ENCODE peak calls at places on chromosomes 7 and 10, in four cellular contexts. K is fibroblast of the aortic adventitia, Q is astrocyte of the spinal cord, F is cardiac fibroblast. J is an unnamed sample.
A peak's percentile ranks its signal among the peaks of the same experiment; 100 is the strongest.

GRCh38 chr10:132248455-132249231 is 59.1 kb downstream of the STK32C start:
- DNase-seq in F (peak; percentile 17), K (peak; percentile 4), Q (no peak), J (no peak)

GRCh38 chr10:127715782-127716378 is 21.1 kb upstream of the FOXI2 start:
- DNase-seq in F (peak; percentile 16), K (peak; percentile 16), Q (peak; percentile 8), J (no peak)

GRCh38 chr7:153400735-153401593 is 641.4 kb downstream of the ACTR3B start:
- DNase-seq in Q (no peak), K (no peak), F (no peak), J (no peak)

GRCh38 chr7:133139350-133139749 is 57.5 kb upstream of the CHCHD3 start:
- DNase-seq in Q (peak; percentile 47), F (peak; percentile 62), K (peak; percentile 50), J (no peak)

GRCh38 chr7:141354251-141354650 is 197.0 kb upstream of the AGK start:
- DNase-seq in K (peak; percentile 59), F (peak; percentile 73), Q (peak; percentile 92), J (no peak)

GRCh38 chr7:21383217-21383832 is 44.6 kb upstream of the SP4 start:
- DNase-seq in K (no peak), F (no peak), Q (no peak), J (no peak)

GRCh38 chr10:110269641-110270318 is 34.9 kb downstream of the SMNDC1 start:
- DNase-seq in Q (peak; percentile 63), K (peak; percentile 38), F (peak; percentile 63), J (no peak)

GRCh38 chr7:113810108-113810748 is 108.6 kb downstream of the PPP1R3A start:
- DNase-seq in F (no peak), K (no peak), Q (peak; percentile 56), J (no peak)

GRCh38 chr10:120477006-120477722 is 20.1 kb downstream of the PLPP4 start:
- DNase-seq in Q (peak; percentile 82), F (peak; percentile 40), K (peak; percentile 84), J (no peak)

GRCh38 chr10:35707642-35708425 is 65.7 kb upstream of the FZD8 start:
- DNase-seq in Q (no peak), F (no peak), K (peak; percentile 4), J (no peak)

GRCh38 chr10:75972494-75973276 is 541.3 kb downstream of the LRMDA start:
- DNase-seq in Q (peak; percentile 66), K (peak; percentile 57), F (peak; percentile 81), J (no peak)

GRCh38 chr7:117148971-117149370 is 173.9 kb downstream of the WNT2 start:
- DNase-seq in K (no peak), Q (no peak), F (no peak), J (no peak)

GRCh38 chr7:128113839-128114238 is 82.6 kb upstream of the LRRC4 start:
- DNase-seq in F (no peak), K (no peak), Q (no peak), J (no peak)

GRCh38 chr7:23863209-23863798 is 153.3 kb downstream of the STK31 start:
- DNase-seq in K (peak; percentile 71), Q (peak; percentile 41), F (peak; percentile 39), J (no peak)

GRCh38 chr7:87784424-87784823 is 91.7 kb downstream of the SLC25A40 start:
- DNase-seq in Q (no peak), F (no peak), K (peak; percentile 8), J (no peak)
- TF ChIP-seq CTCF in Q (peak; percentile 16), F (peak; percentile 9), K (no peak), J (no peak)

DNA sequence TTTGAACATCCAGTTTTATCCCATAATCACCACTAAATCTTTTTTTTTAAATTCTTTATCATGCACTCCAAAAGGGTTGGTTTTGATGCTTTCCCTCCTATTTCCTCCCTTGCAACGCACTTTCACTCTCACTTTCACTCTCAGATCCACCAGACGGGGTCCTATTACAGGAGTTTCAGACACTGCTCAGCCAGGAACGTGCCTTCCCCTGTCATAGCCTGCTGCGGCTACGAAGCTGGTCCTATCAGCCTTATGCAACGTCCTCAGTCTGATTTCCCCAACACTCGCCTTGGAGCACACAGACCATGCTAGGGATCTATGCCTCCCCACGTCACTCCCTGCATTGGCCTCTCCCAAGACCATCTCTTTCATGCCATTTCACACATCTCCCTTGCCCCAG is 23.4 kb downstream of the ZPBP start:
- DNase-seq in Q (peak; percentile 31), K (peak; percentile 28), F (peak; percentile 22), J (no peak)
- H3K4me3 ChIP-seq in Q (peak overlapping the region; percentile 43), K (peak overlapping the region; percentile 56), F (peak overlapping the region; percentile 37), J (peak overlapping the region; percentile 57)

GRCh38 chr7:27182285-27182827 is 2.7 kb downstream of the HOXA11 start:
- DNase-seq in K (no peak), F (no peak), Q (no peak), J (no peak)
- TF ChIP-seq CTCF in K (no peak), F (no peak), Q (no peak), J (no peak)

GRCh38 chr10:24929056-24929544 is 23.3 kb downstream of the PRTFDC1 start:
- DNase-seq in F (peak; percentile 92), Q (peak; percentile 95), K (peak; percentile 94), J (no peak)
- H3K4me3 ChIP-seq in F (no peak overlapping the region), Q (no peak overlapping the region), K (no peak overlapping the region), J (no peak overlapping the region)

GRCh38 chr10:14456870-14457266 is 126.1 kb upstream of the FRMD4A start:
- DNase-seq in Q (no peak), F (no peak), K (no peak), J (no peak)

GRCh38 chr10:14456218-14456869 is 125.6 kb upstream of the FRMD4A start:
- DNase-seq in Q (no peak), F (no peak), K (no peak), J (no peak)

GRCh38 chr10:14453593-14453992 is 122.9 kb upstream of the FRMD4A start:
- DNase-seq in Q (no peak), K (no peak), F (no peak), J (no peak)

GRCh38 chr10:14451341-14451740 is 120.6 kb upstream of the FRMD4A start:
- DNase-seq in Q (no peak), F (no peak), K (peak; percentile 9), J (no peak)

GRCh38 chr10:14454629-14455028 is 123.9 kb upstream of the FRMD4A start:
- DNase-seq in F (no peak), K (no peak), Q (no peak), J (no peak)
- TF ChIP-seq CTCF in F (no peak), K (no peak), Q (no peak), J (no peak)

GRCh38 chr7:51649-52048 is 140.7 kb upstream of the FAM20C start:
- DNase-seq in F (no peak), K (no peak), Q (no peak), J (no peak)

GRCh38 chr7:55690-56248 is 136.6 kb upstream of the FAM20C start:
- DNase-seq in K (no peak), F (no peak), Q (no peak), J (no peak)

GRCh38 chr7:54615-55014 is 137.8 kb upstream of the FAM20C start:
- DNase-seq in Q (no peak), K (no peak), F (no peak), J (no peak)

GRCh38 chr7:53531-53930 is 138.8 kb upstream of the FAM20C start:
- DNase-seq in Q (no peak), F (no peak), K (no peak), J (no peak)

GRCh38 chr7:52100-52499 is 140.3 kb upstream of the FAM20C start:
- DNase-seq in K (no peak), Q (no peak), F (no peak), J (no peak)
- H3K4me3 ChIP-seq in K (no peak overlapping the region), Q (no peak overlapping the region), F (no peak overlapping the region), J (no peak overlapping the region)

DNA sequence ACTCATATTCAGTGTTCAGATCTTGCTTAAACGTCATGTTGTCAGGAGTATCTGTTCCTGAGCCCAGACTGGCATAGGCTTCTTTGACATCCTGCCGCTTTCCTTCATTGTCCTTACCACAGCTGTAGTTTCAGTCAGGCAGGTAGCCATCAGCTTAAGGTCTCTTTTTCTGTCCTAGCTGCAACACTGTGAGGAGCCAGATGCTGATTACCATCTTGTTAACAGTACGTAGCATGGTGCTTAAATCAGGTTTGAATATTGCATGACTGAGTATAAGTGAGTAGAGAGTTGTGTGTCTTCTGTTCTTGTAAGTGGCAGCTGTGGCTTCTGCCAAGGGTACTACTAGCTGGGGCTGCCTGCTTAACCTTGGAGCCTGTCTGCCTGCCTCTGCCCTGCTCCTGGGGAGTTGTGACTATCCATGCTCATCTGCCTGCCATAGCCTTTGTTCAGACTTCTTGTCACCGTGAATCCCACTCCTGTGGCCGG is 92.6 kb downstream of the MAPK8 start:
- DNase-seq in K (no peak), Q (no peak), F (no peak), J (no peak)
- TF ChIP-seq CTCF in K (no peak), Q (no peak), F (no peak), J (no peak)

GRCh38 chr7:144529269-144529926 is 125.9 kb upstream of the NOBOX start:
- DNase-seq in Q (no peak), K (no peak), F (no peak), J (no peak)

GRCh38 chr7:144534655-144535395 is 131.3 kb upstream of the NOBOX start:
- DNase-seq in K (no peak), Q (no peak), F (no peak), J (no peak)

GRCh38 chr7:144526912-144527610 is 123.6 kb upstream of the NOBOX start:
- DNase-seq in Q (no peak), F (no peak), K (no peak), J (no peak)

GRCh38 chr7:144534196-144534595 is 130.7 kb upstream of the NOBOX start:
- DNase-seq in F (peak; percentile 70), Q (no peak), K (peak; percentile 43), J (no peak)

GRCh38 chr7:144531181-144531580 is 127.7 kb upstream of the NOBOX start:
- DNase-seq in F (peak; percentile 76), Q (no peak), K (peak; percentile 54), J (no peak)
- H3K4me3 ChIP-seq in F (no peak overlapping the region), Q (no peak overlapping the region), K (no peak overlapping the region), J (no peak overlapping the region)

GRCh38 chr7:80316811-80317210 is 182.2 kb downstream of the GNAI1 start:
- DNase-seq in K (no peak), F (no peak), Q (no peak), J (no peak)
- TF ChIP-seq CTCF in K (no peak), F (no peak), Q (no peak), J (no peak)

DNA sequence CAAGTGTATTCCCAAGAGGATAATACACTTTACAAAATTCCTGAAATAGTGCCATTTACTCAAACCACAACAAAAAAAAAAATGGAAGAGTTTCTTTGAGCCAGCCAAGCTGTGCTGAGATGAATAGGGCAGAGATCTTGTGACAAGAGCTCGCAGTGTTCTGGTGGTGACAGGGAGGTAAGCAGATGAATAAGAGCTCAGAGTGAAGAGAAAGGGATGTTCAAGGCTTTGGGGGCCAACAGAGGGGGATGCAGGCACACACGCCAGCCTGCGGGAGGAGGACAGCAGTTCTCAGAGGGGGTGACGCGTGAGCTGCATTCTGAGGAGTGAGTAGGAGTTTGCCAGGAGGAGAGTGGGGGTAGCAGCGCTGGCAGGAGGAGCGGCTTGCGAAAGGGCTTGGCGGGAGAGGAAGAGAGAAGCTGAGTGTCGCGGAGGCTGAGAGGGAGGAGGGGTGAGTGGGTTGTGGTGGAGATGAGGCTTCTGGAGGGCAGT is 194.4 kb upstream of the IMMP2L start:
- DNase-seq in F (peak; percentile 93), Q (peak; percentile 46), K (peak; percentile 83), J (peak; percentile 69)
- H3K4me3 ChIP-seq in F (peak overlapping the region; percentile 17), Q (no peak overlapping the region), K (no peak overlapping the region), J (peak overlapping the region; percentile 34)

J was measured in dorsolateral prefrontal cortex.